ENCODE peak calls at places on chromosomes 12 and 14, in seven cellular contexts. H is stomach, V is hepatocyte, G is choroid plexus epithelial cell, B is heart left ventricle, T is lower leg skin, X is foreskin keratinocyte. Z is an unnamed sample.

GRCh38 chr12:25817166-25817565 is 141.3 kb upstream of the RASSF8 start:
- DNase-seq in X (no peak), V (no peak), G (peak; percentile 52), T (no peak), H (no peak), B (no peak), Z (no peak)

GRCh38 chr12:115872919-115873357 is 404.6 kb downstream of the MED13L start:
- DNase-seq in B (no peak), X (peak; percentile 87), V (peak; percentile 84), H (peak; percentile 70), G (no peak), T (peak; percentile 75), Z (peak; percentile 88)

GRCh38 chr14:76337619-76338545 is 38.1 kb upstream of the ESRRB start:
- DNase-seq in H (no peak), G (no peak), B (no peak), V (no peak), X (peak; percentile 20), T (no peak), Z (no peak)

GRCh38 chr12:19572920-19573558 is 133.7 kb downstream of the AEBP2 start:
- DNase-seq in V (peak; percentile 27), X (peak; percentile 43), G (peak; percentile 82), B (no peak), T (no peak), H (no peak), Z (peak; percentile 45)

GRCh38 chr12:82740129-82741000 is 53.7 kb downstream of the TMTC2 start:
- DNase-seq in T (no peak), G (peak; percentile 91), H (no peak), V (no peak), B (no peak), X (peak; percentile 79), Z (peak; percentile 17)

GRCh38 chr14:103856105-103856504 is 8.7 kb upstream of the PPP1R13B start:
- DNase-seq in V (no peak), T (no peak), H (no peak), G (no peak), B (no peak), X (no peak), Z (no peak)

GRCh38 chr12:124592481-124593160 is 25.2 kb upstream of the NCOR2 start:
- DNase-seq in V (no peak), H (no peak), X (no peak), G (no peak), B (no peak), T (no peak), Z (no peak)

GRCh38 chr12:108129017-108129812 is at the start of gene WSCD2:
- DNase-seq in X (no peak), T (peak; percentile 17), G (peak; percentile 19), B (peak; percentile 63), H (peak; percentile 40), V (peak; percentile 82), Z (peak; percentile 77)

GRCh38 chr14:97785495-97785894 is 988.3 kb downstream of the VRK1 start:
- DNase-seq in G (no peak), B (no peak), V (no peak), T (no peak), X (no peak), H (no peak), Z (no peak)

GRCh38 chr12:55830601-55831406 is 1.4 kb upstream of the DNAJC14 start:
- DNase-seq in T (peak; percentile 78), B (peak; percentile 84), H (peak; percentile 67), X (peak; percentile 29), G (peak; percentile 76), V (peak; percentile 81), Z (peak; percentile 69)

GRCh38 chr14:63276016-63276415 is 42.7 kb downstream of the GPHB5 start:
- DNase-seq in B (no peak), X (no peak), T (no peak), G (no peak), V (no peak), H (no peak), Z (no peak)

GRCh38 chr14:44035707-44036106 is 471.4 kb downstream of the FSCB start:
- DNase-seq in H (no peak), T (no peak), B (no peak), V (no peak), X (no peak), G (no peak), Z (no peak)
- TF ChIP-seq CTCF in H (no peak), T (no peak), B (no peak), V (no peak), X (no peak), G (no peak), Z (no peak)

DNA sequence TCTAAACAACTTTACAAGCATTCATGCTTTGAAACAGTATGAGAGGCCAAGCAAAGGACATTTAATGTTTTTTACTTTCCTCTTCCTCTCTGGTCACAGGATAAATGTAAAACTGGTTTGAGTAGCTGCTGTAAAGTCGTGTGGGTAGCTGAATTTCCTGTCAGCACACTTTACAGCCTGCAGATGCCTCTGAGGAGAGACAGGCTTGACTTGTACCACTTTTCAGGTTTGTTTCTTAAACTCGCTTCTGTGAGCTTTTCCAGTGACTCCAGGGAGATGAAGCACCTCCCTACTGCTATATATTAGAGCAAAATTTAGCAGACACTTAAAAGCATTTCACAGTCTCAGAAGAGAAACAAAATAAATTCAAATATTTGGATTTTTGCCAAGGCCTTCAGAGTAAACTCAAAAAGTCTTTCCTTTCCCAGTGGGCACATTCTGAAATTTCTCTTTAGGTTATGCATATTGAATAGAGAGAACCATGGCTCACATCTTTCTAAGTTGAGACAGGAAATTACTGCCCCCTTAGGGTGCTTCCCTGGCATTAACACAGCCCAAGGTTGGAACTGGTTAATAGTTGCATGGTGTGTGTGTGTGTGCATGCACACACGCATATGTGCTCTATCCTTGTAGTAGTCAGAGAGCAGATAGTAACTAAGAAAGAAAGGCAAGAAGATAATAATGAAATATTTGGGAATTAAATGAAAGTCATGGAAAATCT is 557.3 kb upstream of the MIS18BP1 start:
- DNase-seq in G (peak; percentile 1), B (no peak), H (no peak), V (peak; percentile 23), T (no peak), X (peak; percentile 58), Z (no peak)
- TF ChIP-seq CTCF in G (no peak), B (no peak), H (no peak), V (peak; percentile 31), T (no peak), X (peak; percentile 72), Z (no peak)

GRCh38 chr12:112294793-112295192 is 87.4 kb downstream of the HECTD4 start:
- DNase-seq in V (peak; percentile 8), B (no peak), G (peak; percentile 59), T (no peak), H (no peak), X (no peak), Z (peak; percentile 15)
- TF ChIP-seq CTCF in V (no peak), B (no peak), G (peak; percentile 53), T (no peak), H (no peak), X (peak; percentile 50), Z (no peak)

GRCh38 chr12:15982921-15983320 is 71.8 kb downstream of the DERA start:
- DNase-seq in H (no peak), X (no peak), B (no peak), V (no peak), G (no peak), T (no peak), Z (no peak)

GRCh38 chr12:15982071-15982470 is 70.9 kb downstream of the DERA start:
- DNase-seq in X (no peak), B (no peak), T (no peak), G (peak; percentile 26), V (no peak), H (no peak), Z (no peak)

GRCh38 chr12:15984097-15984800 is 73.1 kb downstream of the DERA start:
- DNase-seq in B (no peak), G (no peak), V (no peak), T (no peak), X (no peak), H (no peak), Z (no peak)

GRCh38 chr12:15984963-15985362 is 73.8 kb downstream of the DERA start:
- DNase-seq in H (no peak), X (no peak), V (no peak), T (no peak), B (no peak), G (no peak), Z (no peak)

DNA sequence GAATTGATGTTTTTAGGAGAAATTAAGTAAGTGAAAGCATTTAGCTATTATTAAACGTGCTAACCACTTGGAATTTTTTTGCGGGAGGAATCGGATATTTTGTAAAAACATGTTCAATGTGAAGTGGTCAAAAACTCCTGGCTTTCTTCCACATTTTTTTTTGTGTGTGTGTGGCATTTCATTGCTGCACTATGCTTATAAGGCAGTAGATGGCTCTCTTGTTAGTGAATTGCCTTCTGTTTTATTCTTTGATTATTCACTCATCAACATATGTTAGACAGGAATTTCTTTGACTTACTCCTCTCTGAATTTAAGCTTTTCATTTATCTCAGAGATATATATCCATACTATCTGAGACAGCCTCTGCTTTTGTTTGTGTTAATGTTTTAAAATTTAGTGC is 71.3 kb downstream of the DERA start:
- DNase-seq in H (no peak), B (no peak), X (peak; percentile 21), G (peak; percentile 82), V (peak; percentile 28), T (no peak), Z (no peak)
- TF ChIP-seq CTCF in H (no peak), B (peak; percentile 38), X (peak; percentile 70), G (peak; percentile 67), V (peak; percentile 65), T (no peak), Z (no peak)

GRCh38 chr12:402127-402456 is 648 bp downstream of the CCDC77 start:
- DNase-seq in H (no peak), X (peak; percentile 54), T (no peak), V (peak; percentile 38), B (no peak), G (peak; percentile 65), Z (peak; percentile 14)
- TF ChIP-seq CTCF in H (no peak), X (peak; percentile 59), T (no peak), V (peak; percentile 40), B (no peak), G (peak; percentile 57), Z (no peak)

Z was measured in Calu3.